ENCODE peak calls at places on chromosomes 6 and 20, in five cellular contexts. One of them, this sample, is unnamed.
A peak's percentile ranks its signal among the peaks of the same experiment; 100 is the strongest.

GRCh38 chr6:96927660-96928059 is 3.1 kb downstream of the KLHL32 start:
- DNase-seq in AG09319: no peak
- DNase-seq in T-cell: no peak
- DNase-seq in NCI-H2081: no peak
- DNase-seq in NAMALWA: no peak
- DNase-seq in this sample: no peak

GRCh38 chr6:5513393-5513792 is 252.1 kb downstream of the FARS2 start:
- DNase-seq in NAMALWA: no peak
- DNase-seq in AG09319: no peak
- DNase-seq in NCI-H2081: peak; percentile 35
- DNase-seq in T-cell: no peak
- DNase-seq in this sample: no peak

GRCh38 chr6:14585689-14586088 is 468.1 kb downstream of the CD83 start:
- DNase-seq in NCI-H2081: no peak
- DNase-seq in AG09319: no peak
- DNase-seq in T-cell: no peak
- DNase-seq in NAMALWA: no peak
- DNase-seq in this sample: no peak

GRCh38 chr20:47708953-47709833 is 76.1 kb downstream of the SULF2 start:
- DNase-seq in NAMALWA: no peak
- DNase-seq in AG09319: no peak
- DNase-seq in T-cell: no peak
- DNase-seq in NCI-H2081: no peak
- DNase-seq in this sample: no peak

GRCh38 chr20:43320536-43320935 is 130.8 kb upstream of the PTPRT start:
- DNase-seq in NAMALWA: no peak
- DNase-seq in AG09319: no peak
- DNase-seq in NCI-H2081: no peak
- DNase-seq in T-cell: no peak
- DNase-seq in this sample: no peak

GRCh38 chr20:53959849-53960585 is 110.4 kb downstream of the BCAS1 start:
- DNase-seq in NCI-H2081: no peak
- DNase-seq in T-cell: no peak
- DNase-seq in AG09319: no peak
- DNase-seq in NAMALWA: no peak
- DNase-seq in this sample: peak; percentile 62

GRCh38 chr6:41626917-41627316 is 11.4 kb upstream of the MDFI start:
- DNase-seq in AG09319: no peak
- DNase-seq in NAMALWA: no peak
- DNase-seq in NCI-H2081: no peak
- DNase-seq in T-cell: no peak
- DNase-seq in this sample: no peak

GRCh38 chr6:170046786-170047626 is 243.9 kb downstream of the DLL1 start:
- DNase-seq in T-cell: no peak
- DNase-seq in AG09319: peak; percentile 51
- DNase-seq in NCI-H2081: no peak
- DNase-seq in NAMALWA: no peak
- DNase-seq in this sample: no peak

GRCh38 chr6:78131521-78131920 is 478.7 kb downstream of the MEI4 start:
- DNase-seq in T-cell: no peak
- DNase-seq in NCI-H2081: no peak
- DNase-seq in NAMALWA: no peak
- DNase-seq in AG09319: no peak
- DNase-seq in this sample: no peak

GRCh38 chr6:17710331-17710730 is 3.6 kb upstream of the NUP153 start:
- DNase-seq in NCI-H2081: no peak
- DNase-seq in NAMALWA: no peak
- DNase-seq in T-cell: no peak
- DNase-seq in AG09319: no peak
- DNase-seq in this sample: no peak

GRCh38 chr20:50723672-50724071 is 7.7 kb upstream of the PARD6B start:
- DNase-seq in NCI-H2081: no peak
- DNase-seq in AG09319: no peak
- DNase-seq in T-cell: no peak
- DNase-seq in NAMALWA: no peak
- DNase-seq in this sample: no peak